ENCODE peak calls at places on chromosomes 2 and 18, in nine cellular contexts. E is activated B cell treated with CpG ODN at 0.5 μM for 24 hours, N is GM12865, K is AG09319, B is brain microvascular endothelial cell, C is GM13976, X is ovary, U is H9, J is osteocyte. V is an unnamed sample.

GRCh38 chr2:230938098-230938497 is 13.1 kb upstream of the GPR55 start:
- DNase-seq in X (no peak), J (no peak), B (no peak), N (no peak), C (no peak), K (no peak), E (no peak), U (peak; percentile 3), V (peak; percentile 2)

GRCh38 chr2:96760986-96761832 is 507 bp downstream of the CNNM4 start:
- DNase-seq in B (peak; percentile 15), K (no peak), U (peak; percentile 50), N (no peak), J (no peak), C (no peak), E (no peak), X (peak; percentile 50), V (no peak)

GRCh38 chr2:218270721-218271486 is 585 bp downstream of the PNKD start:
- DNase-seq in K (no peak), J (no peak), N (no peak), E (no peak), U (no peak), C (no peak), B (no peak), X (no peak), V (no peak)

GRCh38 chr2:69601179-69601612 is 42.3 kb downstream of the AAK1 start:
- DNase-seq in E (no peak), B (peak; percentile 93), N (no peak), K (no peak), C (no peak), U (no peak), X (no peak), J (no peak), V (no peak)

GRCh38 chr18:24695168-24695567 is 234.7 kb downstream of the HRH4 start:
- DNase-seq in K (no peak), U (no peak), E (no peak), J (no peak), X (no peak), B (no peak), C (no peak), N (no peak), V (no peak)

GRCh38 chr18:29191263-29191662 is 1014.3 kb upstream of the CDH2 start:
- DNase-seq in C (no peak), E (no peak), X (no peak), B (no peak), N (no peak), J (no peak), K (no peak), U (peak; percentile 30), V (no peak)

GRCh38 chr2:196259507-196260481 is 88.4 kb upstream of the STK17B start:
- DNase-seq in E (no peak), J (no peak), X (no peak), C (no peak), B (peak; percentile 96), N (no peak), U (no peak), K (no peak), V (no peak)

GRCh38 chr2:221680548-221680947 is 108.4 kb upstream of the EPHA4 start:
- DNase-seq in N (no peak), U (no peak), E (no peak), J (no peak), X (no peak), C (no peak), K (no peak), B (no peak), V (no peak)

GRCh38 chr2:189609423-189609816 is 28.8 kb upstream of the SLC40A1 start:
- DNase-seq in K (no peak), C (no peak), J (no peak), E (no peak), B (peak; percentile 29), N (no peak), U (no peak), X (no peak), V (no peak)

GRCh38 chr18:22171263-22171838 is 2.0 kb downstream of the GATA6 start:
- DNase-seq in X (peak; percentile 30), J (no peak), B (no peak), K (no peak), U (peak; percentile 35), C (no peak), E (no peak), N (no peak), V (no peak)

GRCh38 chr2:216606551-216607527 is 26.4 kb upstream of the IGFBP2 start:
- DNase-seq in K (no peak), E (no peak), J (no peak), C (peak; percentile 89), X (no peak), N (peak; percentile 25), B (no peak), U (peak; percentile 77), V (no peak)

GRCh38 chr2:241853651-241854341 is 4.9 kb downstream of the PDCD1 start:
- DNase-seq in E (no peak), K (no peak), C (peak; percentile 38), X (peak; percentile 15), J (no peak), B (peak; percentile 43), N (no peak), U (no peak), V (no peak)

GRCh38 chr2:172282944-172283343 is 144.4 kb upstream of the ITGA6 start:
- DNase-seq in N (no peak), U (no peak), C (no peak), X (no peak), E (no peak), K (peak; percentile 22), J (no peak), B (peak; percentile 97), V (no peak)

GRCh38 chr18:58247363-58247834 is 203.4 kb downstream of the NEDD4L start:
- DNase-seq in U (peak; percentile 45), C (no peak), B (no peak), J (no peak), E (no peak), X (no peak), N (no peak), K (no peak), V (no peak)

GRCh38 chr2:120617055-120617454 is 118.6 kb upstream of the GLI2 start:
- DNase-seq in U (no peak), C (no peak), N (no peak), J (no peak), E (no peak), X (no peak), K (no peak), B (no peak), V (no peak)

GRCh38 chr2:67448648-67449047 is 51.5 kb downstream of the ETAA1 start:
- DNase-seq in C (no peak), N (no peak), U (no peak), K (no peak), B (no peak), E (no peak), X (no peak), J (no peak), V (no peak)

GRCh38 chr18:8943900-8944870 is 158.3 kb upstream of the NDUFV2 start:
- DNase-seq in K (no peak), E (no peak), U (no peak), X (no peak), B (peak; percentile 82), C (no peak), J (no peak), N (no peak), V (no peak)

GRCh38 chr2:230582851-230583283 is 129.8 kb upstream of the CAB39 start:
- DNase-seq in J (no peak), E (no peak), K (no peak), X (no peak), C (peak; percentile 77), N (peak; percentile 86), B (peak; percentile 64), U (no peak), V (no peak)

GRCh38 chr18:76514573-76514972 is 19.5 kb upstream of the ZNF516 start:
- DNase-seq in N (no peak), C (no peak), K (no peak), X (no peak), E (no peak), B (no peak), J (no peak), U (no peak), V (no peak)

GRCh38 chr2:9483107-9483506 is 8.8 kb downstream of the IAH1 start:
- DNase-seq in B (no peak), N (no peak), X (no peak), K (no peak), E (no peak), J (no peak), U (no peak), C (no peak), V (no peak)

GRCh38 chr2:30402441-30403182 is 44.4 kb upstream of the LCLAT1 start:
- DNase-seq in N (no peak), K (no peak), E (no peak), J (no peak), U (no peak), C (no peak), X (no peak), B (no peak), V (no peak)
- TF ChIP-seq CTCF in N (no peak), K (no peak), E (no peak), J (no peak), U (no peak), C (no peak), X (no peak), B (no peak), V (no peak)

DNA sequence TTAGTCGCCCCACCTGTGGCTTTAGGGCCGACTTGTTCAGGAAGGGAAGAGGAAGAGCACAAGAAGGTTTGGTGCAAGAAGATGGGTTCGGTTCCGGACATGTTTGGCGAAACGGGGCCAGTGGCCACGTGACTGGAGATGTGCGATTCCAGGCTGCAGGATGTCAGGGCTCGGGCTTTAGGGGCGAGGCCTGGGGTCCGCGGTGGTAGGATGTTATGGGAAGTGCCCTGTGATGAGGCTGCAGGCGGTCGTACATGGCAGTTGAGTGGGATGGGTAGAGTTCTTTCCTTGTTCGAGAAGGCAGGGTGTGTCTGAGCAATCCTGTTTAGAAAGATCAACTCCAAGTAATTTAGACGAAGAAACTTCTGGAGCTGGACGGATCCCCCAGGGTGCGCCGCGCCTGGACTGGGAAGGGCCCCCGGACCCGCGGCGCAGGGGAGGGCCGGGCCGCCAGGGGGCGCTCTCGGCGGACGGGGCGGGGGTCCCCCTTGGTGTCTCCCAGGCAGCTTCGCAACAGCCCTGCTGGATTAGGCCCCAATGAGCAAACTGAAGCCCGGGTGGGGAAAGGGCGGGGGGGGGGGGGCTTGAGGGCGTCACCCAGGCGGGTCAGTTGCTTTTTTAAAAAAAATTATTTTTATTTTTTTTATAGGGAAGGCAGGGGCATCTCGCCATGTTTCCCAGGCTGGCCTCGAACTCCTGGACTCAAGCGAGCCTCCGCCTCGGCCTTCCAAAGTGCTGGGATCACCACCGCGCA is 17.2 kb upstream of the SDC1 start:
- DNase-seq in N (no peak), X (no peak), U (peak; percentile 62), K (no peak), J (no peak), C (peak; percentile 84), B (no peak), E (no peak), V (no peak)
- TF ChIP-seq CTCF in N (peak; percentile 45), X (no peak), U (peak; percentile 85), K (peak; percentile 16), J (peak; percentile 37), C (peak; percentile 54), B (peak; percentile 23), E (no peak), V (peak; percentile 66)

GRCh38 chr2:30334738-30335426 is 103.5 kb downstream of the LBH start:
- DNase-seq in U (peak; percentile 37), N (peak; percentile 18), E (no peak), X (no peak), C (no peak), B (no peak), J (no peak), K (no peak), V (no peak)
- TF ChIP-seq CTCF in U (peak; percentile 23), N (peak; percentile 9), E (no peak), X (no peak), C (peak; percentile 7), B (no peak), J (no peak), K (no peak), V (no peak)

GRCh38 chr2:59176737-59177136 is 935.6 kb upstream of the FANCL start:
- DNase-seq in B (no peak), X (no peak), C (no peak), E (no peak), U (no peak), N (no peak), J (no peak), K (no peak), V (no peak)
- TF ChIP-seq CTCF in B (no peak), X (no peak), C (no peak), E (no peak), U (peak; percentile 24), N (no peak), J (no peak), K (no peak), V (peak; percentile 19)